ENCODE peak calls at places on chromosomes 13 and 19, in four cellular contexts. B, K, S and N are unnamed samples.
A peak's percentile ranks its signal among the peaks of the same experiment; 100 is the strongest.

GRCh38 chr19:16233081-16233776 is 35.5 kb downstream of the AP1M1 start:
- DNase-seq in B (no peak), K (no peak), S (no peak), N (no peak)

GRCh38 chr19:47613165-47614146 is 4.5 kb downstream of the BICRA start:
- DNase-seq in B (no peak), K (no peak), S (no peak), N (no peak)

GRCh38 chr13:25371158-25371557 is 616 bp upstream of the ATP8A2 start:
- DNase-seq in B (no peak), K (no peak), S (no peak), N (no peak)

GRCh38 chr19:2747349-2747748 is 7.5 kb upstream of the SLC39A3 start:
- DNase-seq in B (peak; percentile 72), K (no peak), S (no peak), N (no peak)

GRCh38 chr13:113490496-113491417 is at the start of gene DCUN1D2:
- DNase-seq in B (peak; percentile 96), K (peak; percentile 91), S (peak; percentile 93), N (peak; percentile 77)

GRCh38 chr19:5217171-5217570 is 123.4 kb downstream of the PTPRS start:
- DNase-seq in B (no peak), K (no peak), S (no peak), N (no peak)

GRCh38 chr13:31204592-31204991 is 4.8 kb downstream of the B3GLCT start:
- DNase-seq in B (no peak), K (peak; percentile 80), S (no peak), N (peak; percentile 38)

GRCh38 chr19:45406165-45406956 is at the start of gene POLR1G:
- DNase-seq in B (peak; percentile 87), K (peak; percentile 91), S (peak; percentile 81), N (peak; percentile 84)

GRCh38 chr19:4389064-4389375 is 11.3 kb downstream of the SH3GL1 start:
- DNase-seq in B (no peak), K (no peak), S (no peak), N (no peak)

GRCh38 chr19:11204076-11204602 is 6.8 kb upstream of the KANK2 start:
- DNase-seq in B (no peak), K (no peak), S (no peak), N (no peak)

GRCh38 chr19:4493104-4493928 is 21.2 kb downstream of the HDGFL2 start:
- DNase-seq in B (no peak), K (no peak), S (no peak), N (no peak)

GRCh38 chr13:34458756-34459462 is 483.2 kb upstream of the NBEA start:
- DNase-seq in B (no peak), K (no peak), S (no peak), N (no peak)

GRCh38 chr19:7705387-7706187 is 3.7 kb upstream of the FCER2 start:
- DNase-seq in B (peak; percentile 97), K (no peak), S (no peak), N (peak; percentile 94)

GRCh38 chr19:36136975-36137686 is 2.7 kb upstream of the CAPNS1 start:
- DNase-seq in B (no peak), K (no peak), S (peak; percentile 69), N (no peak)

GRCh38 chr13:113915786-113916329 is 52.0 kb upstream of the GAS6 start:
- DNase-seq in B (no peak), K (no peak), S (no peak), N (no peak)

GRCh38 chr13:23750383-23751121 is 138.6 kb downstream of the MIPEP start:
- DNase-seq in B (no peak), K (no peak), S (no peak), N (peak; percentile 5)

GRCh38 chr13:113930711-113931637 is 42.9 kb downstream of the C13orf46 start:
- DNase-seq in B (peak; percentile 48), K (no peak), S (peak; percentile 7), N (peak; percentile 72)

GRCh38 chr13:40272776-40273139 is 393.7 kb downstream of the FOXO1 start:
- DNase-seq in B (no peak), K (no peak), S (no peak), N (no peak)

GRCh38 chr13:50910483-50910805 is 853 bp downstream of the RNASEH2B start:
- DNase-seq in B (no peak), K (peak; percentile 32), S (no peak), N (no peak)

GRCh38 chr19:58562126-58563033 is 4.0 kb upstream of the UBE2M start:
- DNase-seq in B (peak; percentile 86), K (no peak), S (peak; percentile 45), N (peak; percentile 53)

GRCh38 chr19:40592170-40592569 is 9.0 kb upstream of the LTBP4 start:
- DNase-seq in B (peak; percentile 80), K (peak; percentile 47), S (no peak), N (no peak)

GRCh38 chr13:43838909-43839308 is 40.6 kb downstream of the CCDC122 start:
- DNase-seq in B (no peak), K (no peak), S (no peak), N (no peak)

GRCh38 chr13:31035162-31035951 is 102.9 kb downstream of the TEX26 start:
- DNase-seq in B (no peak), K (no peak), S (no peak), N (no peak)

GRCh38 chr19:9945319-9945966 is 9.1 kb upstream of the OLFM2 start:
- DNase-seq in B (no peak), K (peak; percentile 74), S (peak; percentile 38), N (no peak)

GRCh38 chr19:10514211-10515145 is 2.8 kb downstream of the S1PR5 start:
- DNase-seq in B (peak; percentile 30), K (no peak), S (no peak), N (peak; percentile 70)

GRCh38 chr13:100269837-100270236 is 180.9 kb downstream of the PCCA start:
- DNase-seq in B (no peak), K (no peak), S (peak; percentile 38), N (no peak)

GRCh38 chr13:33787051-33787591 is 30.8 kb upstream of the RFC3 start:
- DNase-seq in B (peak; percentile 30), K (no peak), S (no peak), N (peak; percentile 13)

GRCh38 chr19:50836543-50837195 is 3.3 kb upstream of the KLK15 start:
- DNase-seq in B (no peak), K (no peak), S (peak; percentile 33), N (no peak)

DNA sequence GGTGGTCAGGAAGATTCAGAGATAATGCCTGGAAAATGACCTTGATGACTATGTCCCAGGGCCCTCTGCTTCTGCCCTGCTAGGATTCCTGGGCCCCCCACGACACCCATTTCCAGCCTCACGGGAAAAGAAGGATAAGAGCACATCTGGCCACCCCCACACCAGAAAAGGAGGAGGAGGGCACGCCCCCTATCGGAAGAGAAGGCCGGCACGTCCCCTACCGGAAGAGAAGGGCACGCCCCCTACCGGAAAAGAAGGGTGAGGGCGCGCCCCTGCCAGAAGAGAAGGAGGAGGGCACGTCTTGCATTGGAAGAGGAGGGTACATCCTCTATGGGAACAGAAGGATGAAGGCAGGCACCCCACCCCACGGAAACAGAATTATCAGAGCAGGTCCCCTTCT is 84.3 kb downstream of the IER2 start:
- DNase-seq in B (peak; percentile 66), K (peak; percentile 92), S (peak; percentile 38), N (peak; percentile 87)
- TF ChIP-seq CTCF in B (peak; percentile 64), K (peak; percentile 98), S (peak; percentile 37), N (peak; percentile 91)

GRCh38 chr19:18419195-18419698 is at the start of gene SSBP4:
- DNase-seq in B (peak; percentile 85), K (peak; percentile 95), S (peak; percentile 77), N (peak; percentile 72)
- TF ChIP-seq CTCF in B (peak; percentile 34), K (peak; percentile 66), S (no peak), N (no peak)

GRCh38 chr19:48630289-48631036 is 6.7 kb downstream of the DBP start:
- DNase-seq in B (no peak), K (no peak), S (no peak), N (no peak)
- TF ChIP-seq CTCF in B (no peak), K (no peak), S (no peak), N (no peak)

GRCh38 chr13:96762876-96763275 is 231.4 kb downstream of the OXGR1 start:
- DNase-seq in B (no peak), K (no peak), S (no peak), N (no peak)
- TF ChIP-seq CTCF in B (no peak), K (no peak), S (no peak), N (no peak)

GRCh38 chr13:77815330-77815729 is 103.3 kb downstream of the EDNRB start:
- DNase-seq in B (no peak), K (no peak), S (no peak), N (no peak)

DNA sequence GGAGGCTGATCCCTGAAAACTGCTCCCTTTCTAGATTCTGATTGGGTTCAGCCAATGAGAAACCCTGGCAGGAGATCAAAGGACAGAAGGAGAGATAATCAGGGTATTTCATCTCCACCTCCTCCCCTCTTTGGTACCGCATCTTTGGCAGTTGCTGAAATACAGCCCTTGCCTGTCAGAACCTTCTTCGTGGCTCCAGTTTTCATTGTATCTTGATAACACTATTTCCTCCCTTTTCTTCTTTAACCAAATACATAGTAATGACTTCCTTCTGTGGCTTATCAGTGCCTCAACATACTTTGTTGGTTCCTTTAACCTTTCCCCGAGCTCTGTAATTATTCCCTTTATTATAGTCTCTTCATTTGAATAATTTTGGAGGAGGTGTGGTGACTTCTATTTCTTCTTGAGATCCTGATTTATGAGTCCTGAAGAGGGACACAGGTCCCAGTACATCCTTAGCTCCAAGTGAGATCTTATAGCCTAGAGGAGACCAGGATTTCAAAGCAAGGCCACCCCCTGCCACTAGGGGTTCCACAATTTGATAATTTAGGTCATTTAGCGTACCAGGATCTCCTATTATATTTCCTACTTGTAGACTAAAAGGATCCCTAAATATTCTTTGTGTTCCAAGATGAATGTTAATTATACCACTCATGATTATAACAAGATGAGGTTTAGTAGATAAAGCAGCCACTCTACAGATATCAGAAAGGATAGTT is 98.0 kb downstream of the EDNRB start:
- DNase-seq in B (no peak), K (no peak), S (no peak), N (peak; percentile 2)
- TF ChIP-seq CTCF in B (peak; percentile 21), K (no peak), S (no peak), N (no peak)

GRCh38 chr13:53311561-53311960 is 282.9 kb downstream of the OLFM4 start:
- DNase-seq in B (no peak), K (no peak), S (no peak), N (no peak)
- TF ChIP-seq CTCF in B (no peak), K (no peak), S (no peak), N (no peak)

GRCh38 chr13:38582133-38582532 is 104.7 kb upstream of the FREM2 start:
- DNase-seq in B (peak; percentile 40), K (peak; percentile 15), S (peak; percentile 16), N (peak; percentile 12)
- TF ChIP-seq CTCF in B (peak; percentile 33), K (peak; percentile 50), S (peak; percentile 54), N (peak; percentile 40)

DNA sequence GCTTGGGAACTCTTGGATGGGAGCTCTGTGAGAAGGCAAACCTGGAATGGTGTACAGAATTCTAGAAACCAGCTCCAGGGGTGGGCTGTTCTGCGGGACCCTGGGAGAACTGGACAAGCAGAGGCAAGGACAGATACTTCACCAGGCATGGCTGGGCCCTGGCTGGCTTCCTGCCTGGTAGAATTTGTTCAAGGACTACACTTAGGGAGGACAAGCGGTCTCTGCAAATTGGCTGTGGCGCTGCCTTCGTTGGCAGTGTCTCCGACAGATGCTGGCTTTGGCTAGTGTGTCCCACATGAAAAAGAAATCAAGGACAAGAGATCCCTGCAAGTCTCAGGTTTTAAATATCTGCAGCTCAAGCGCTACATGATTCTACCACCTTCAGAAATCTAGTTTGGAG is 12.4 kb downstream of the CEBPG start:
- DNase-seq in B (no peak), K (no peak), S (no peak), N (no peak)
- TF ChIP-seq CTCF in B (no peak), K (no peak), S (no peak), N (no peak)